ENCODE peak calls at places on chromosomes 4 and X, in five cellular contexts. One of them, this sample, is unnamed.

GRCh38 chrX:45140812-45141211 is 59.9 kb downstream of the DIPK2B start:
- DNase-seq in fibroblast of lung: no peak
- DNase-seq in Peyer's patch: no peak
- DNase-seq in heart right ventricle: no peak
- DNase-seq in CD8-positive, alpha-beta T cell: no peak
- DNase-seq in this sample: no peak

GRCh38 chr4:139734875-139735380 is 69.3 kb downstream of the MGST2 start:
- DNase-seq in fibroblast of lung: peak
- DNase-seq in Peyer's patch: peak
- DNase-seq in heart right ventricle: peak
- DNase-seq in CD8-positive, alpha-beta T cell: peak
- DNase-seq in this sample: peak

GRCh38 chrX:28126886-28127285 is 145.6 kb upstream of the DCAF8L1 start:
- DNase-seq in Peyer's patch: no peak
- DNase-seq in heart right ventricle: no peak
- DNase-seq in fibroblast of lung: no peak
- DNase-seq in CD8-positive, alpha-beta T cell: no peak
- DNase-seq in this sample: no peak

GRCh38 chr4:62118558-62118957 is 918.4 kb downstream of the ADGRL3 start:
- DNase-seq in fibroblast of lung: no peak
- DNase-seq in Peyer's patch: no peak
- DNase-seq in heart right ventricle: no peak
- DNase-seq in CD8-positive, alpha-beta T cell: no peak
- DNase-seq in this sample: no peak

GRCh38 chr4:22672519-22672918 is 20.2 kb upstream of the GBA3 start:
- DNase-seq in heart right ventricle: no peak
- DNase-seq in CD8-positive, alpha-beta T cell: no peak
- DNase-seq in fibroblast of lung: no peak
- DNase-seq in Peyer's patch: no peak
- DNase-seq in this sample: no peak

GRCh38 chr4:48024522-48024921 is 8.0 kb downstream of the NIPAL1 start:
- DNase-seq in heart right ventricle: no peak
- DNase-seq in fibroblast of lung: no peak
- DNase-seq in Peyer's patch: no peak
- DNase-seq in CD8-positive, alpha-beta T cell: no peak
- DNase-seq in this sample: no peak

GRCh38 chrX:98501441-98501840 is 1617.7 kb downstream of the RPA4 start:
- DNase-seq in Peyer's patch: no peak
- DNase-seq in CD8-positive, alpha-beta T cell: no peak
- DNase-seq in heart right ventricle: no peak
- DNase-seq in fibroblast of lung: no peak
- DNase-seq in this sample: no peak

GRCh38 chr4:183146478-183146877 is 47.4 kb downstream of the WWC2 start:
- DNase-seq in Peyer's patch: no peak
- DNase-seq in CD8-positive, alpha-beta T cell: no peak
- DNase-seq in heart right ventricle: no peak
- DNase-seq in fibroblast of lung: no peak
- DNase-seq in this sample: no peak

GRCh38 chr4:8238061-8238511 is 31.5 kb upstream of the HTRA3 start:
- DNase-seq in heart right ventricle: no peak
- DNase-seq in Peyer's patch: peak
- DNase-seq in CD8-positive, alpha-beta T cell: no peak
- DNase-seq in fibroblast of lung: no peak
- DNase-seq in this sample: no peak

GRCh38 chr4:8589831-8590545 is 2.6 kb upstream of the CPZ start:
- DNase-seq in heart right ventricle: no peak
- DNase-seq in fibroblast of lung: no peak
- DNase-seq in Peyer's patch: peak
- DNase-seq in CD8-positive, alpha-beta T cell: no peak
- DNase-seq in this sample: no peak

GRCh38 chr4:172040766-172041165 is 227.6 kb downstream of the GALNTL6 start:
- DNase-seq in fibroblast of lung: no peak
- DNase-seq in heart right ventricle: no peak
- DNase-seq in CD8-positive, alpha-beta T cell: no peak
- DNase-seq in Peyer's patch: no peak
- DNase-seq in this sample: no peak
- H3K4me3 ChIP-seq in fibroblast of lung: no peak
- H3K4me3 ChIP-seq in heart right ventricle: no peak
- H3K4me3 ChIP-seq in CD8-positive, alpha-beta T cell: no peak
- H3K4me3 ChIP-seq in Peyer's patch: no peak
- H3K4me3 ChIP-seq in this sample: no peak

GRCh38 chr4:89439533-89439932 is 131.9 kb upstream of the GPRIN3 start:
- DNase-seq in Peyer's patch: no peak
- DNase-seq in fibroblast of lung: no peak
- DNase-seq in CD8-positive, alpha-beta T cell: no peak
- DNase-seq in heart right ventricle: no peak
- DNase-seq in this sample: no peak

GRCh38 chr4:89434364-89434988 is 126.9 kb upstream of the GPRIN3 start:
- DNase-seq in CD8-positive, alpha-beta T cell: no peak
- DNase-seq in Peyer's patch: no peak
- DNase-seq in heart right ventricle: no peak
- DNase-seq in fibroblast of lung: peak
- DNase-seq in this sample: peak

DNA sequence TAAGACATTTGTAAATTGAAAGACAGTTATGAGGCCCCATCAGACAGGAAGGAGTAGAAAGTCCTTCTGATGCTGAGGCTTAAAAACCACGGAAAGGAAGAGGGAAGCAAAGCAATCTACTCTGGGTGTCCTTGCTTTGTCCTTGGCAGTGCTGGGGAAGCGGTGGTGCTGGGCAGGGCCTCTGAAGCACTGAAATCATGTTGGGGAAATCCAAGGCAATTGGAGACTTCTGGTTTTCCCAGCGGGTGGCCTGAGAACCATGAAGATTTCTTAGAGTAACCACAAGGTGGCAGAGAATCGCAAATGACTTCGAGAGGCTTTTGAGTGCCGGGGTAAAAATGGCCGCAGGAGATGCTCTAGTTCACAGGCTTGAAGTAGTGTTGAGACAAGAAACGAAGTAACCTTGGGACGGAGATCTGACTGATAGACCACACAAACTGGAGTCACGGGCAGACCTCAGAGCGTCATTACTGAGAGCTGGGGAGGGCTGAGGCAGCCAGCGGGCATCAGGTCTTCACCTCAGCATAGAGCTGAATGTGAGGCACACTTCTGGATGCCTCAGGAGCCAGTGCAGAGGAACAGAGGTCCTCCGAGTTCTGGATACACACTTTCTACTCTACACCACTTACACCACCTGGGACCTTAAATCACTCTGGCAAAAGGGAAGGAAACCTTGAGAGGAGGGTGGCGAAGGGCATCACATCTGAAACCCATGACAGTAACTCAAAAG is 130.7 kb upstream of the GPRIN3 start:
- DNase-seq in heart right ventricle: peak
- DNase-seq in fibroblast of lung: peak
- DNase-seq in Peyer's patch: no peak
- DNase-seq in CD8-positive, alpha-beta T cell: peak
- DNase-seq in this sample: peak
- TF ChIP-seq CTCF in heart right ventricle: no peak
- TF ChIP-seq CTCF in fibroblast of lung: peak
- TF ChIP-seq CTCF in Peyer's patch: peak
- TF ChIP-seq CTCF in CD8-positive, alpha-beta T cell: peak
- TF ChIP-seq CTCF in this sample: peak

GRCh38 chrX:107675823-107676555 is 47.7 kb downstream of the PRPS1 start:
- DNase-seq in heart right ventricle: no peak
- DNase-seq in fibroblast of lung: peak
- DNase-seq in CD8-positive, alpha-beta T cell: no peak
- DNase-seq in Peyer's patch: no peak
- DNase-seq in this sample: peak

GRCh38 chrX:107674480-107675364 is 46.4 kb downstream of the PRPS1 start:
- DNase-seq in CD8-positive, alpha-beta T cell: no peak
- DNase-seq in Peyer's patch: peak
- DNase-seq in heart right ventricle: peak
- DNase-seq in fibroblast of lung: peak
- DNase-seq in this sample: peak

GRCh38 chrX:107673933-107674479 is 45.7 kb downstream of the PRPS1 start:
- DNase-seq in fibroblast of lung: peak
- DNase-seq in heart right ventricle: peak
- DNase-seq in CD8-positive, alpha-beta T cell: peak
- DNase-seq in Peyer's patch: peak
- DNase-seq in this sample: peak

GRCh38 chrX:107676559-107677378 is 48.5 kb downstream of the PRPS1 start:
- DNase-seq in Peyer's patch: peak
- DNase-seq in CD8-positive, alpha-beta T cell: peak
- DNase-seq in heart right ventricle: peak
- DNase-seq in fibroblast of lung: peak
- DNase-seq in this sample: peak

DNA sequence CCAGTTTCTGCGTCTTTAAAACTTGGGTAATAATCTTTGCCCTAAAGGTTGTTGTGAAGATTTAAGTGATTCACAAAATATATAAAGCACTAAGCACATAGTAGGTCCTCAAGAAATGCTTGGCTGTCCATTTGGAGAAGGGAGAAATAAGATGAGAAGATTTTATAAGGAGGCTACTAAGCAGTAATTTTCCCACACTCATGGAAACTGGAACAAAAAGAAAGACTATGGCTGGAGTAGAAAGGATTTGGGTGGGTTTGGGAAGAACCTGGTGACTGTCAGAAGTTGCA is 47.0 kb downstream of the PRPS1 start:
- DNase-seq in fibroblast of lung: no peak
- DNase-seq in heart right ventricle: no peak
- DNase-seq in Peyer's patch: no peak
- DNase-seq in CD8-positive, alpha-beta T cell: no peak
- DNase-seq in this sample: no peak
- H3K4me3 ChIP-seq in fibroblast of lung: no peak
- H3K4me3 ChIP-seq in heart right ventricle: peak
- H3K4me3 ChIP-seq in Peyer's patch: peak
- H3K4me3 ChIP-seq in CD8-positive, alpha-beta T cell: peak
- H3K4me3 ChIP-seq in this sample: peak

DNA sequence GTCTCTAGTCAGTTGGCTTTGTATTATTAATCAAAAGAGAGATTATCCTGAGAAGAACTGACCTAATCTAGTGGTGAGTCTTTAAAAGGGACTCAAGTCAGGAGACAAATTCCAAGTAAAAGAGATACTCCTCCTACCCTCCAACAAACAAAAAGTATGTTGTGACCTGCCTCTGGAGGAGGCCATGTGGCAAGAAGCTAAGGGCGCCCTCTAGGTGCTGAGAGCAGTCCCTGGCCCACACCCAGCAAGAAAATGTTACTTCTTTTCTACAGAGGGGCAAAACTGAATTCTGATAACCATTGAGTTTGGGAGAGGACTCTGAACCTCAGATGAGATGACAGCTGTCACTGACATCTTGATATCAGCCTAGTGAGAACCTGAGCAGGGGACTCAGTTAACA is 953.6 kb upstream of the AGA start:
- DNase-seq in Peyer's patch: no peak
- DNase-seq in heart right ventricle: no peak
- DNase-seq in CD8-positive, alpha-beta T cell: no peak
- DNase-seq in fibroblast of lung: no peak
- DNase-seq in this sample: no peak
- TF ChIP-seq CTCF in Peyer's patch: peak
- TF ChIP-seq CTCF in heart right ventricle: no peak
- TF ChIP-seq CTCF in CD8-positive, alpha-beta T cell: no peak
- TF ChIP-seq CTCF in fibroblast of lung: peak
- TF ChIP-seq CTCF in this sample: no peak

GRCh38 chrX:38220936-38221386 is 290 bp upstream of the SRPX start:
- DNase-seq in heart right ventricle: peak
- DNase-seq in fibroblast of lung: peak
- DNase-seq in Peyer's patch: no peak
- DNase-seq in CD8-positive, alpha-beta T cell: no peak
- DNase-seq in this sample: no peak

GRCh38 chrX:38221391-38221929 is 789 bp upstream of the SRPX start:
- DNase-seq in Peyer's patch: no peak
- DNase-seq in heart right ventricle: no peak
- DNase-seq in fibroblast of lung: peak
- DNase-seq in CD8-positive, alpha-beta T cell: no peak
- DNase-seq in this sample: no peak

GRCh38 chrX:38220024-38220935 is at the start of gene SRPX:
- DNase-seq in heart right ventricle: peak
- DNase-seq in fibroblast of lung: peak
- DNase-seq in CD8-positive, alpha-beta T cell: no peak
- DNase-seq in Peyer's patch: no peak
- DNase-seq in this sample: no peak

GRCh38 chrX:38224160-38224559 is 3.5 kb upstream of the SRPX start:
- DNase-seq in heart right ventricle: no peak
- DNase-seq in fibroblast of lung: no peak
- DNase-seq in CD8-positive, alpha-beta T cell: no peak
- DNase-seq in Peyer's patch: no peak
- DNase-seq in this sample: no peak

GRCh38 chrX:38225093-38225492 is 4.4 kb upstream of the SRPX start:
- DNase-seq in CD8-positive, alpha-beta T cell: no peak
- DNase-seq in fibroblast of lung: no peak
- DNase-seq in heart right ventricle: no peak
- DNase-seq in Peyer's patch: no peak
- DNase-seq in this sample: no peak
- H3K4me3 ChIP-seq in CD8-positive, alpha-beta T cell: no peak
- H3K4me3 ChIP-seq in fibroblast of lung: no peak
- H3K4me3 ChIP-seq in heart right ventricle: no peak
- H3K4me3 ChIP-seq in Peyer's patch: no peak
- H3K4me3 ChIP-seq in this sample: no peak

DNA sequence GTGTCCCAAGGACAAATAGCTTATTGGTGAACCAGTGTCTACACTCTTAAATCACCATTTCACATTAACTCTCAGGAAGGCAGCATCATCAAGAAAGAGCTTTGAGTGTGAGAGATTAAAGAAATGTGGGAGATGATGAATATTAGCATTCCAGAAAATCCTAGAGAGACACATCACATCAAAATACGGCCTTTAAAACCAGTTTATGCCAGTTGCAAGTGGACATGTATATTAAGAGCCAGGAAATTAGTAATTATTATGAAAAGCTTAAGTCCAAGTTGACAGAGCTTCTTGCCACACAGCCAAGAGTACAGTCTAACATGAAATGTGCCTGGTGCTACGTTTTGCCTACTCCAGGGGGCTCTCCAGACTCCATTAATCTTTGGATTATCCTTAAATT is 503.0 kb upstream of the BOD1L1 start:
- DNase-seq in Peyer's patch: no peak
- DNase-seq in heart right ventricle: no peak
- DNase-seq in fibroblast of lung: no peak
- DNase-seq in CD8-positive, alpha-beta T cell: no peak
- DNase-seq in this sample: peak
- TF ChIP-seq CTCF in Peyer's patch: no peak
- TF ChIP-seq CTCF in heart right ventricle: no peak
- TF ChIP-seq CTCF in fibroblast of lung: no peak
- TF ChIP-seq CTCF in CD8-positive, alpha-beta T cell: no peak
- TF ChIP-seq CTCF in this sample: no peak

This sample was measured in fibroblast of villous mesenchyme.